ENCODE peak calls at places on chromosome 20, in five cellular contexts. A, S, W, Z and X are unnamed samples.

GRCh38 chr20:32980131-32980941 is 23.9 kb downstream of the SUN5 start:
- DNase-seq in Z (no peak), A (peak; percentile 84), W (no peak), S (no peak), X (no peak)

GRCh38 chr20:45791668-45792512 is at the start of the genes DNTTIP1 and WFDC3:
- DNase-seq in Z (peak; percentile 93), S (peak; percentile 96), A (peak; percentile 89), W (peak; percentile 83), X (peak; percentile 76)

GRCh38 chr20:25270829-25271251 is 23.0 kb downstream of the PYGB start:
- DNase-seq in A (no peak), W (peak; percentile 48), Z (no peak), S (peak; percentile 28), X (peak; percentile 87)

GRCh38 chr20:61968932-61969331 is 96.7 kb downstream of the TAF4 start:
- DNase-seq in A (no peak), S (no peak), W (no peak), Z (no peak), X (no peak)

GRCh38 chr20:10201321-10201870 is 17.2 kb upstream of the SNAP25 start:
- DNase-seq in W (no peak), A (no peak), S (no peak), Z (no peak), X (no peak)

GRCh38 chr20:34458631-34459030 is 57.6 kb upstream of the DYNLRB1 start:
- DNase-seq in W (no peak), A (no peak), Z (no peak), S (no peak), X (no peak)

GRCh38 chr20:33443006-33443511 is 504 bp downstream of the SNTA1 start:
- DNase-seq in Z (no peak), W (no peak), A (no peak), S (peak; percentile 62), X (no peak)

GRCh38 chr20:25195962-25196700 is 619 bp downstream of the ENTPD6 start:
- DNase-seq in Z (peak; percentile 36), A (no peak), W (peak; percentile 19), S (peak; percentile 52), X (peak; percentile 59)

GRCh38 chr20:24648481-24648880 is 179.1 kb downstream of the SYNDIG1 start:
- DNase-seq in A (no peak), S (no peak), W (no peak), Z (no peak), X (no peak)

GRCh38 chr20:49615401-49616153 is 47.6 kb upstream of the PTGIS start:
- DNase-seq in A (no peak), Z (no peak), S (peak; percentile 85), W (no peak), X (no peak)

GRCh38 chr20:49562341-49563014 is 5.5 kb downstream of the PTGIS start:
- DNase-seq in Z (no peak), W (no peak), S (peak; percentile 86), A (no peak), X (no peak)

GRCh38 chr20:44540834-44541233 is 19.0 kb upstream of the SERINC3 start:
- DNase-seq in W (no peak), Z (no peak), S (no peak), A (no peak), X (no peak)

GRCh38 chr20:3814928-3815495 is 5.3 kb upstream of the AP5S1 start:
- DNase-seq in Z (no peak), A (no peak), W (no peak), S (no peak), X (no peak)

GRCh38 chr20:45987108-45987780 is 15.2 kb upstream of the ZNF335 start:
- DNase-seq in W (peak; percentile 45), Z (peak; percentile 85), S (peak; percentile 87), A (peak; percentile 12), X (no peak)

GRCh38 chr20:3744806-3745685 is 12.6 kb downstream of the HSPA12B start:
- DNase-seq in Z (peak; percentile 76), A (no peak), S (peak; percentile 83), W (peak; percentile 65), X (no peak)